ENCODE peak calls at places on chromosomes 2 and 18, in four cellular contexts. A is tibial artery, U is brain microvascular endothelial cell, E is fibroblast of lung. G is an unnamed sample.

GRCh38 chr18:79309572-79310278 is 86.0 kb upstream of the NFATC1 start:
- DNase-seq in A (no peak), U (no peak), E (peak), G (no peak)

GRCh38 chr2:239548491-239548890 is 147.7 kb upstream of the HDAC4 start:
- DNase-seq in A (no peak), U (no peak), E (no peak), G (no peak)

GRCh38 chr2:37645363-37645762 is 26.1 kb downstream of the CDC42EP3 start:
- DNase-seq in A (no peak), U (no peak), E (peak), G (no peak)

GRCh38 chr2:7692657-7693161 is 775.5 kb downstream of the RNF144A start:
- DNase-seq in A (peak), U (peak), E (peak), G (no peak)

GRCh38 chr2:37667704-37668103 is 3.7 kb downstream of the CDC42EP3 start:
- DNase-seq in A (no peak), U (no peak), E (no peak), G (no peak)

GRCh38 chr2:216066255-216066654 is 15.4 kb downstream of the PECR start:
- DNase-seq in A (no peak), U (peak), E (peak), G (peak)

GRCh38 chr2:7671312-7671711 is 754.1 kb downstream of the RNF144A start:
- DNase-seq in A (peak), U (no peak), E (no peak), G (no peak)

GRCh38 chr2:111122631-111123421 is 2.1 kb downstream of the BCL2L11 start:
- DNase-seq in A (peak), U (peak), E (peak), G (peak)

GRCh38 chr2:241853651-241854341 is 4.9 kb downstream of the PDCD1 start:
- DNase-seq in A (peak), U (peak), E (peak), G (no peak)

GRCh38 chr18:36527740-36528455 is 230.4 kb downstream of the FHOD3 start:
- DNase-seq in A (no peak), U (no peak), E (no peak), G (no peak)

GRCh38 chr18:5979971-5980457 is 84.7 kb upstream of the TMEM200C start:
- DNase-seq in A (no peak), U (no peak), E (no peak), G (no peak)

GRCh38 chr2:229713371-229714079 is 830 bp downstream of the DNER start:
- DNase-seq in A (no peak), U (no peak), E (no peak), G (no peak)

GRCh38 chr2:64404002-64404731 is 49.8 kb upstream of the LGALSL start:
- DNase-seq in A (peak), U (peak), E (peak), G (peak)

GRCh38 chr18:22346342-22346967 is 71.3 kb downstream of the CTAGE1 start:
- DNase-seq in A (peak), U (peak), E (peak), G (peak)

GRCh38 chr18:69265661-69266060 is 135.0 kb upstream of the DOK6 start:
- DNase-seq in A (no peak), U (no peak), E (no peak), G (no peak)

GRCh38 chr2:190578158-190579057 is 43.9 kb upstream of the NEMP2 start:
- DNase-seq in A (no peak), U (peak), E (peak), G (no peak)

GRCh38 chr18:28175930-28176673 is 828 bp downstream of the CDH2 start:
- DNase-seq in A (no peak), U (no peak), E (peak), G (no peak)

GRCh38 chr2:107597507-107597906 is 229.2 kb upstream of the RGPD4 start:
- DNase-seq in A (no peak), U (no peak), E (no peak), G (no peak)

GRCh38 chr18:30568333-30568732 is 474.2 kb downstream of the DSC3 start:
- DNase-seq in A (no peak), U (no peak), E (no peak), G (no peak)

GRCh38 chr2:105768961-105769452 is 24.3 kb downstream of the NCK2 start:
- DNase-seq in A (no peak), U (peak), E (peak), G (no peak)

GRCh38 chr2:105771841-105772240 is 27.1 kb downstream of the NCK2 start:
- DNase-seq in A (no peak), U (no peak), E (no peak), G (no peak)

GRCh38 chr2:105768176-105768575 is 23.5 kb downstream of the NCK2 start:
- DNase-seq in A (no peak), U (no peak), E (no peak), G (no peak)

GRCh38 chr2:105770162-105770561 is 25.4 kb downstream of the NCK2 start:
- DNase-seq in A (no peak), U (no peak), E (no peak), G (no peak)

GRCh38 chr2:105769504-105769903 is 24.8 kb downstream of the NCK2 start:
- DNase-seq in A (no peak), U (peak), E (no peak), G (no peak)
- TF ChIP-seq CTCF in A (peak), U (peak), E (peak), G (peak)

GRCh38 chr2:235263205-235264120 is 230.4 kb upstream of the AGAP1 start:
- DNase-seq in A (peak), U (peak), E (peak), G (peak)
- H3K4me3 ChIP-seq in A (no peak), U (peak), E (peak), G (peak)

GRCh38 chr2:219536967-219537366 is 6.6 kb downstream of the CHPF start:
- DNase-seq in A (no peak), U (no peak), E (no peak), G (no peak)

GRCh38 chr2:219539295-219539788 is 4.3 kb downstream of the CHPF start:
- DNase-seq in A (no peak), U (no peak), E (no peak), G (no peak)

GRCh38 chr2:219536425-219536824 is 7.2 kb downstream of the CHPF start:
- DNase-seq in A (no peak), U (no peak), E (no peak), G (no peak)

GRCh38 chr2:219538488-219539294 is 4.9 kb downstream of the CHPF start:
- DNase-seq in A (no peak), U (no peak), E (peak), G (peak)

DNA sequence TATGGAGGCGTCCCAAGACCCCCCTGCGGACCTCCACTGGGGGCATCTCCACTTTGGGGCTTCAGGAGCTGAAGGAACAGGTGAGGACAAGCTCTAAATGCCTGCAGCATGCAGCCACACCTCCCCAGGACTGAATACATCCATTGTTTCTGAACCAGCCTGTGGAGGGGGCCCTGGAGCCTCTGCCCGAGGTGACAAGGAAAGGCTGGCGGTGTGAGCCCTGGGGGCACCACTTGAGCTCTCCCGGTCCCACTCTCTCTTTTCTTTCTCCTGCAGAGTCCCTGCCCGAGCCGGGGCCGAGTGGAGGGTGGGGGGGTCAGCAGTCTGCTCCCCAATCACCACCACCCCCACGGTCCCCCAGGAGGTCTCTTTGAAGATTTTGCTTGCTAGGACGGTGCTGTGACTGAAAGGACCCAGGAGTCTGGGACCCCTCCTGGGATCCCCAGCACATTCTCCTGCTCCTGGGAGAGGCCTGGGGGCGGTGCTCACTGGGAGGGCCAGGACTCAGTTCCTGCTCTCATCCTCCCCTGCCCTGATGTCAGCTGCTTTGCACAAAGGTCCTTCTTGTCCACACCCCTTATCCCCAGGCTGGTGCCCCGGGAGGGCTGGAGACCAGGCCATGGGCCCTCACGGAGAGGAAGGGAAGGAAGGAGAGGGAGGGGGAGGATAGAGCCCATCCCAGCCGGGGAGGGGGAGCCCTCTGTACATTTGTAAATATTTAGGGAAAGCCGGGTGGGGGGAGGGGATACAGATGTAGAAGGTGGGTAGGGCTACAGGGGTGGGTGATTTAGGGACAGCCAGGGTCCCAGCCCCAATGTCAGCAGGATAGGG is 5.7 kb downstream of the CHPF start:
- DNase-seq in A (no peak), U (no peak), E (no peak), G (no peak)
- TF ChIP-seq CTCF in A (no peak), U (no peak), E (no peak), G (no peak)

GRCh38 chr2:164910091-164910899 is 45.0 kb downstream of the SLC38A11 start:
- DNase-seq in A (no peak), U (peak), E (peak), G (no peak)
- H3K4me3 ChIP-seq in A (no peak), U (no peak), E (no peak), G (no peak)

GRCh38 chr18:25351773-25352628 is at the start of gene ZNF521:
- DNase-seq in A (peak), U (peak), E (peak), G (peak)
- TF ChIP-seq CTCF in A (no peak), U (peak), E (peak), G (peak)

DNA sequence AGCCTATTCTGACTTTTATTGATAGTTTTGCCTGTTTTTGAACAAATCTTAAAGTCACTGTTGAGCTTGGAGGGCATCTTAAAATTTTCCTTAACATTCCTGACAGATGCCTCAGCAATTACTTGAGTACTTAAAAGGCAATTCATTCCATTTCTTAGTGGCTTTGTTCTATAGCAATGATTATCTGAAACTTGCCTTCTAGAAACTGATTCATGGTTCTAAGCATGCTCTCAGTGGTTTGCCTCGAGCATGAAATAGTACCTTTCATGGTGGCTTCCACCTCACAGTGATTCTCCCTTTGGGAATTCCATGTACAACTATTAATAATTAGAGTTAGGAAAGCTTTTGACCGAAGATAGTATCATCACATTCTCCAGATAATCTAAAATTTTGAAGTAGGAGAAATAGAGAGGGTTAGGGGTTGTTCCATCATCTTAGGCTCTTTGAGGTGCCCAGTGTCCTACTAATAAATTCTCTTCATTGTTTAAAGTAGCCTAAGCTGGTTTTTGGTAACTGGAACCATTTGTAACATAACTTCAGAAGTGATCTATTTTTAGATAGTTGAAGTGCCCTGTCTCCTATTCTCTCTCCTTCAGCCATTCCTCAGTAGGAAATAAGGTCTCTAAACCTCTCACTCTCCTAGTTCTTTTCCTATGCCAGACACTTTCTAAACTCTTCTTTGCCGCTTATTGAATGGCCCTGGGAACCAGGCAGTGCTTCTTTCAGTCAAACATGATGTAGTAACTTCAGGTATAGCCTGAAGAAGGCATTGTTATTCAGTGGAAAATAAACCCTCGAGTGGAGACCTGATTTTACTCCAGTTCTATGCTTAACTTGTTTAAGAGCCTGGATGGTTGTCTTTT is 156.1 kb downstream of the HAUS1 start:
- DNase-seq in A (no peak), U (peak), E (peak), G (peak)
- H3K4me3 ChIP-seq in A (no peak), U (no peak), E (no peak), G (no peak)

GRCh38 chr2:263774-264492 is at the start of gene SH3YL1:
- DNase-seq in A (no peak), U (no peak), E (peak), G (no peak)

GRCh38 chr2:268323-268722 is 3.6 kb downstream of the ACP1 start:
- DNase-seq in A (no peak), U (no peak), E (no peak), G (no peak)

GRCh38 chr2:263022-263738 is 652 bp downstream of the SH3YL1 start:
- DNase-seq in A (no peak), U (no peak), E (no peak), G (no peak)

GRCh38 chr2:262117-262516 is 1.7 kb downstream of the SH3YL1 start:
- DNase-seq in A (no peak), U (no peak), E (no peak), G (no peak)

GRCh38 chr2:264493-265468 is at the start of gene ACP1:
- DNase-seq in A (peak), U (peak), E (peak), G (peak)
- TF ChIP-seq CTCF in A (no peak), U (no peak), E (no peak), G (no peak)